ENCODE peak calls at places on chromosomes 7 and 10, in ten cellular contexts. T is H9, M is colonic mucosa, Q is upper lobe of right lung, X is tibial nerve, P is body of pancreas, A is uterus, D is osteoblast, H is OCI-LY7, I is adrenal gland. U is an unnamed sample. For H3K4me1, the result is how much of the 10 kb centered on the place peaks cover.

GRCh38 chr7:112484671-112485097 is 3.9 kb downstream of the LSMEM1 start:
- DNase-seq in I (no peak), Q (no peak), M (no peak), A (no peak), T (no peak), D (peak), P (no peak), X (no peak), H (no peak), U (peak)

GRCh38 chr7:2718703-2718965 is 30.6 kb downstream of the AMZ1 start:
- DNase-seq in M (no peak), A (no peak), P (no peak), T (no peak), D (no peak), X (no peak), H (no peak), I (no peak), Q (no peak), U (no peak)

GRCh38 chr7:158642149-158642548 is 54.5 kb upstream of the PTPRN2 start:
- DNase-seq in I (no peak), T (no peak), A (no peak), Q (no peak), M (no peak), D (no peak), X (no peak), P (no peak), H (no peak), U (no peak)

GRCh38 chr10:124245806-124246440 is 152.5 kb upstream of the CHST15 start:
- DNase-seq in A (no peak), M (no peak), T (no peak), P (no peak), D (no peak), X (no peak), Q (peak), H (no peak), I (peak), U (no peak)

GRCh38 chr10:50469288-50469687 is 154.5 kb downstream of the SGMS1 start:
- DNase-seq in Q (no peak), X (no peak), M (no peak), H (no peak), I (no peak), T (no peak), A (no peak), P (no peak), D (no peak), U (no peak)

GRCh38 chr10:60664859-60665258 is 113.4 kb upstream of the CDK1 start:
- DNase-seq in H (no peak), A (no peak), X (no peak), M (no peak), P (no peak), Q (no peak), T (no peak), I (no peak), D (no peak), U (no peak)

GRCh38 chr7:92612501-92612900 is 22.3 kb upstream of the FAM133B start:
- DNase-seq in D (no peak), X (no peak), H (no peak), P (no peak), Q (no peak), A (no peak), I (no peak), M (no peak), T (no peak), U (no peak)

GRCh38 chr10:23525406-23525805 is 86.5 kb downstream of the OTUD1 start:
- DNase-seq in D (no peak), T (no peak), P (peak), Q (no peak), A (no peak), I (peak), M (peak), X (peak), H (peak), U (peak)

GRCh38 chr10:6218692-6219493 is 16.2 kb downstream of the PFKFB3 start:
- DNase-seq in M (no peak), A (no peak), P (no peak), H (no peak), I (no peak), T (no peak), Q (no peak), X (no peak), D (peak), U (no peak)

GRCh38 chr10:44386546-44387052 is 1.7 kb upstream of the CXCL12 start:
- DNase-seq in Q (peak), I (peak), P (peak), T (peak), M (peak), X (no peak), D (peak), H (peak), A (peak), U (peak)

GRCh38 chr7:157709531-157710251 is 372.9 kb downstream of the DNAJB6 start:
- DNase-seq in Q (peak), I (no peak), H (no peak), T (peak), A (no peak), M (no peak), D (peak), P (no peak), X (no peak), U (no peak)

GRCh38 chr7:51138121-51139085 is 178.2 kb downstream of the COBL start:
- DNase-seq in P (no peak), M (no peak), A (no peak), D (no peak), I (no peak), T (no peak), Q (no peak), H (no peak), X (no peak), U (no peak)

GRCh38 chr10:80100861-80101695 is 22.6 kb downstream of the TMEM254 start:
- DNase-seq in H (no peak), M (no peak), T (peak), D (peak), P (no peak), A (no peak), Q (no peak), X (no peak), I (no peak), U (no peak)

GRCh38 chr7:156764016-156764669 is 123.6 kb downstream of the RNF32 start:
- DNase-seq in A (peak), Q (peak), H (no peak), I (peak), X (peak), P (peak), D (peak), M (peak), T (peak), U (peak)

GRCh38 chr10:37067576-37067975 is 57.8 kb upstream of the ANKRD30A start:
- DNase-seq in X (no peak), T (no peak), P (no peak), H (no peak), I (no peak), M (no peak), D (no peak), Q (no peak), A (no peak), U (no peak)

GRCh38 chr10:100744136-100744979 is 1.0 kb upstream of the PAX2 start:
- DNase-seq in M (no peak), A (no peak), H (no peak), P (no peak), Q (no peak), T (no peak), I (no peak), D (peak), X (no peak), U (no peak)

GRCh38 chr7:122884186-122884585 is 2.1 kb downstream of the CADPS2 start:
- DNase-seq in D (no peak), H (no peak), P (no peak), Q (no peak), M (no peak), I (no peak), T (no peak), X (no peak), A (no peak), U (no peak)

GRCh38 chr10:77873558-77874380 is 52.8 kb downstream of the DLG5 start:
- DNase-seq in M (peak), A (peak), D (peak), P (peak), I (peak), H (peak), X (no peak), T (no peak), Q (peak), U (no peak)

GRCh38 chr10:123970207-123970926 is 78.8 kb upstream of the CPXM2 start:
- DNase-seq in A (no peak), X (no peak), P (no peak), D (no peak), H (no peak), T (peak), I (no peak), M (no peak), Q (no peak), U (no peak)

GRCh38 chr10:17195083-17195482 is 6.4 kb downstream of the TRDMT1 start:
- DNase-seq in I (no peak), Q (no peak), M (no peak), H (no peak), T (no peak), P (no peak), D (no peak), A (no peak), X (no peak), U (no peak)

GRCh38 chr10:17196045-17196444 is 5.4 kb downstream of the TRDMT1 start:
- DNase-seq in D (no peak), M (no peak), I (no peak), T (no peak), Q (no peak), A (no peak), H (no peak), P (no peak), X (no peak), U (no peak)

GRCh38 chr10:17188644-17189172 is 12.8 kb downstream of the TRDMT1 start:
- DNase-seq in Q (no peak), T (no peak), M (no peak), A (no peak), X (no peak), P (no peak), D (no peak), H (no peak), I (no peak), U (no peak)

GRCh38 chr10:17185873-17186272 is 15.6 kb downstream of the TRDMT1 start:
- DNase-seq in P (no peak), X (no peak), D (no peak), A (no peak), Q (no peak), M (no peak), T (no peak), I (no peak), H (no peak), U (no peak)

DNA sequence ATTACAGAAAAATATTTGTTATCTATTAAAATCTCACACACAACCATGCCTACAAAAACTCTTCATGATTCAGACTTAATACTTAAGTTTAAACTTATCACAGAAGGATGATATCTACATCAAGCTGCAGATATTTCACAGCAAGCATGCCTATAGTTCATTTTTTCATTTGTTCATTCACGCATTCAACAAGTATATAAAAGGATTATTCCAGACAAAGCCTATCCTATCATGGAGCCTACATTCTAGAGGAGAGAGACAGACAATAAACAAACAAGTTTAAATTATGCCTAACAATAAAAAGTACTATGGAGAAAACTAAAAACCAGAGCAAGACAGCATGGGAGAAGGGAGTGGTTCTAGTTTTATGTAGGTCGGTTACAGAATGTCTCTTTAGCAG is 10.9 kb downstream of the TRDMT1 start:
- DNase-seq in M (no peak), P (no peak), I (no peak), H (no peak), A (no peak), T (no peak), Q (no peak), D (no peak), X (no peak), U (no peak)
- H3K4me1 ChIP-seq in M (under half), P (under half), I (under half), H (under half), A (under half), T (under half), Q (under half), D (under half), X (under half), U (under half)

GRCh38 chr7:923108-924041 is 31.1 kb downstream of the ADAP1 start:
- DNase-seq in M (peak), P (peak), T (peak), Q (peak), I (peak), H (peak), D (peak), A (peak), X (peak), U (peak)

GRCh38 chr7:922334-923107 is 32.0 kb downstream of the ADAP1 start:
- DNase-seq in X (no peak), A (peak), I (no peak), Q (peak), M (no peak), T (no peak), D (no peak), P (peak), H (no peak), U (no peak)

GRCh38 chr7:925601-926000 is 28.9 kb downstream of the ADAP1 start:
- DNase-seq in M (peak), Q (peak), I (no peak), T (no peak), P (peak), D (no peak), A (peak), H (no peak), X (no peak), U (peak)

GRCh38 chr7:926061-927030 is 28.1 kb downstream of the ADAP1 start:
- DNase-seq in T (no peak), A (peak), H (no peak), I (no peak), D (no peak), X (no peak), P (peak), Q (peak), M (peak), U (no peak)

DNA sequence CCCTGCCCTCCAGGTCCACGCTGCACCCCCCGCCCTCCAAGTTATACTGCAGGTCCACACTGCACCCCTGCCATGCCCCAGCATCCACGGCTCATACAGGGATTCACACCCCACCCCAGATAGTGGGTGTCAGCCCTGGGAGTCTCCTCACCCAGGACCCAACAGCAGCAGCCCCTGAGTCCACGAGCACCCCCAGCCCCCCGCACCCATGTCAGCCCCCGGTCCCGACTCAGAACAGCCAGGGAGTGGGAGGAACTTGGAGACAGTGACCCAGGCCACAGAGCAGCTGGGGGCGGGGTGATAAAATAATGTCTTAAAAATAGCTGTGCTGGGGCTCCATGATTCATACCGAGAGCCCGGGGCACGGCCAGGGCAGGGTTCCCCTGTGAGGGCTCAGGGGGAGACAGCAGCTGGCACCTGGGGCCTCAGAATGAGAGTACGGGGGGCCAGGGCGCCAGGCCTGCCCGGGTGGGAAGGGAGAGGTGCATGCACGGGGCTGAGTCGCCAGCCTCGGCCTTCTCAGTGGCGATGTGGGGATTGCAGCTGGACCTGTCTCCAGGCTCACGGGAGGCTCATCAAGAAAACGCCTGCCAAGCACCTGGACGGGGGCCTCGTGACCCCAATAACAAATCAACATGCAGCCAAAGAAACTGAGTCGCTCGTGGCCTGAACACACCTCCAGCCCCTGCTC is 29.8 kb downstream of the ADAP1 start:
- DNase-seq in T (no peak), I (no peak), X (no peak), M (peak), D (peak), P (peak), Q (peak), A (peak), H (no peak), U (no peak)
- TF ChIP-seq CTCF in T (no peak), I (no peak), X (no peak), M (no peak), D (no peak), P (no peak), Q (no peak), A (no peak), H (no peak), U (no peak)

DNA sequence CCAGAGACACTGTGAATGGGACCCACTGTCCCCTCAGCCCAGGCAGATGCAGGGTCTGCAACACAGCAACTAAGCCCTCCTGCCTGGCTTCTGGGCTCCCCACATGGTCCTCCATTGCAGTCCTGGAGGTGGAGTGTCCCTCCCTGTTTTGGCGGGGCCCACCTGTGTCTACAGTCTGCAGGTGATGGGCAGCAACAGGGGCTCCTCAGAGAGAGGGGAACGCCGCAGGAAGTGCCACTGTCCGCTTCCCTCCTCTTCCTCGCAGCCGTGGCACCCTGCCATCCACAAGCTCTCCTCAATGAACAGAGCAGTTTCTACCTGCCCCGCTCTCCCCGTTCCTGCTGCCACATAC is 9.3 kb downstream of the CAMK2G start:
- DNase-seq in T (no peak), A (no peak), X (no peak), H (no peak), Q (no peak), D (peak), I (no peak), M (no peak), P (no peak), U (no peak)
- H3K27ac ChIP-seq in T (no peak), A (peak), X (no peak), H (peak), Q (peak), D (no peak), I (no peak), M (peak), P (no peak), U (peak)

GRCh38 chr7:88218428-88218745 is 1.5 kb downstream of the SRI start:
- DNase-seq in H (no peak), I (no peak), D (no peak), Q (no peak), A (no peak), M (no peak), P (no peak), X (no peak), T (no peak), U (no peak)
- H3K4me1 ChIP-seq in H (under half), I (under half), D (under half), Q (under half), A (under half), M (under half), P (under half), X (under half), T (under half), U (under half)

GRCh38 chr7:3722396-3722846 is 421.4 kb downstream of the SDK1 start:
- DNase-seq in D (no peak), T (peak), M (no peak), H (peak), I (no peak), A (no peak), X (no peak), Q (no peak), P (no peak), U (no peak)
- TF ChIP-seq CTCF in D (no peak), T (peak), M (no peak), H (peak), I (no peak), A (no peak), X (no peak), Q (peak), P (no peak), U (peak)

U was measured in heart right ventricle.